ENCODE peak calls at places on chromosomes 11 and 22, in nine cellular contexts. One of them, this sample, is unnamed.

GRCh38 chr22:35482311-35482710 is 58.3 kb upstream of the RASD2 start:
- DNase-seq in T-helper 17 cell: no peak
- DNase-seq in NCI-H1930: no peak
- DNase-seq in NAMALWA: no peak
- DNase-seq in T1000: no peak
- DNase-seq in AG09309: no peak
- DNase-seq in H1: no peak
- DNase-seq in kidney tubule cell: no peak
- DNase-seq in NCI-H1105 treated with DMSO at 0.1 percent for 48 hours: no peak
- DNase-seq in this sample: no peak

GRCh38 chr11:120532511-120533196 is 21.1 kb downstream of the GRIK4 start:
- DNase-seq in T-helper 17 cell: no peak
- DNase-seq in NCI-H1930: no peak
- DNase-seq in NAMALWA: no peak
- DNase-seq in T1000: no peak
- DNase-seq in AG09309: peak
- DNase-seq in H1: no peak
- DNase-seq in kidney tubule cell: peak
- DNase-seq in NCI-H1105 treated with DMSO at 0.1 percent for 48 hours: no peak
- DNase-seq in this sample: no peak

GRCh38 chr22:39240841-39241631 is 3.7 kb downstream of the PDGFB start:
- DNase-seq in T-helper 17 cell: no peak
- DNase-seq in NCI-H1930: no peak
- DNase-seq in NAMALWA: no peak
- DNase-seq in T1000: no peak
- DNase-seq in AG09309: no peak
- DNase-seq in H1: no peak
- DNase-seq in kidney tubule cell: peak
- DNase-seq in NCI-H1105 treated with DMSO at 0.1 percent for 48 hours: no peak
- DNase-seq in this sample: no peak

GRCh38 chr11:127071606-127072005 is 71.0 kb upstream of the KIRREL3 start:
- DNase-seq in T-helper 17 cell: no peak
- DNase-seq in NCI-H1930: no peak
- DNase-seq in NAMALWA: no peak
- DNase-seq in T1000: no peak
- DNase-seq in AG09309: no peak
- DNase-seq in H1: no peak
- DNase-seq in kidney tubule cell: no peak
- DNase-seq in NCI-H1105 treated with DMSO at 0.1 percent for 48 hours: no peak
- DNase-seq in this sample: no peak

GRCh38 chr22:39514373-39514973 is 5.9 kb upstream of the ATF4 start:
- DNase-seq in T-helper 17 cell: peak
- DNase-seq in NCI-H1930: no peak
- DNase-seq in NAMALWA: peak
- DNase-seq in T1000: no peak
- DNase-seq in AG09309: no peak
- DNase-seq in H1: no peak
- DNase-seq in kidney tubule cell: peak
- DNase-seq in NCI-H1105 treated with DMSO at 0.1 percent for 48 hours: no peak
- DNase-seq in this sample: no peak

GRCh38 chr22:47192651-47193437 is 430.4 kb downstream of the TBC1D22A start:
- DNase-seq in T-helper 17 cell: no peak
- DNase-seq in NCI-H1930: peak
- DNase-seq in NAMALWA: peak
- DNase-seq in T1000: no peak
- DNase-seq in AG09309: no peak
- DNase-seq in H1: no peak
- DNase-seq in kidney tubule cell: no peak
- DNase-seq in NCI-H1105 treated with DMSO at 0.1 percent for 48 hours: no peak
- DNase-seq in this sample: no peak

GRCh38 chr11:2305140-2305861 is 3.5 kb downstream of the TSPAN32 start:
- DNase-seq in T-helper 17 cell: peak
- DNase-seq in NCI-H1930: peak
- DNase-seq in NAMALWA: peak
- DNase-seq in T1000: no peak
- DNase-seq in AG09309: peak
- DNase-seq in H1: peak
- DNase-seq in kidney tubule cell: peak
- DNase-seq in NCI-H1105 treated with DMSO at 0.1 percent for 48 hours: peak
- DNase-seq in this sample: no peak

GRCh38 chr11:118744001-118744400 is 47.0 kb downstream of the DDX6 start:
- DNase-seq in T-helper 17 cell: no peak
- DNase-seq in NCI-H1930: no peak
- DNase-seq in NAMALWA: no peak
- DNase-seq in T1000: no peak
- DNase-seq in AG09309: peak
- DNase-seq in H1: no peak
- DNase-seq in kidney tubule cell: no peak
- DNase-seq in NCI-H1105 treated with DMSO at 0.1 percent for 48 hours: no peak
- DNase-seq in this sample: no peak

GRCh38 chr11:62540804-62541671 is 5.6 kb downstream of the AHNAK start:
- DNase-seq in T-helper 17 cell: no peak
- DNase-seq in NCI-H1930: no peak
- DNase-seq in NAMALWA: no peak
- DNase-seq in T1000: no peak
- DNase-seq in AG09309: no peak
- DNase-seq in H1: no peak
- DNase-seq in kidney tubule cell: peak
- DNase-seq in NCI-H1105 treated with DMSO at 0.1 percent for 48 hours: no peak
- DNase-seq in this sample: no peak

GRCh38 chr11:3632070-3632660 is 9.6 kb downstream of the ART5 start:
- DNase-seq in T-helper 17 cell: no peak
- DNase-seq in NCI-H1930: no peak
- DNase-seq in NAMALWA: no peak
- DNase-seq in T1000: no peak
- DNase-seq in AG09309: no peak
- DNase-seq in H1: no peak
- DNase-seq in kidney tubule cell: peak
- DNase-seq in NCI-H1105 treated with DMSO at 0.1 percent for 48 hours: no peak
- DNase-seq in this sample: no peak

GRCh38 chr22:22863001-22863400 is 24.6 kb upstream of the IGLL5 start:
- DNase-seq in T-helper 17 cell: no peak
- DNase-seq in NCI-H1930: no peak
- DNase-seq in NAMALWA: peak
- DNase-seq in T1000: no peak
- DNase-seq in AG09309: no peak
- DNase-seq in H1: no peak
- DNase-seq in kidney tubule cell: no peak
- DNase-seq in NCI-H1105 treated with DMSO at 0.1 percent for 48 hours: no peak
- DNase-seq in this sample: no peak

GRCh38 chr22:35454416-35455054 is 54.6 kb downstream of the MCM5 start:
- DNase-seq in T-helper 17 cell: no peak
- DNase-seq in NCI-H1930: no peak
- DNase-seq in NAMALWA: no peak
- DNase-seq in T1000: no peak
- DNase-seq in AG09309: no peak
- DNase-seq in H1: no peak
- DNase-seq in kidney tubule cell: no peak
- DNase-seq in NCI-H1105 treated with DMSO at 0.1 percent for 48 hours: no peak
- DNase-seq in this sample: no peak

This sample was measured in NCI-H1417 treated with DMSO at 0.1 percent for 48 hours.